ENCODE peak calls at places on chromosomes 4 and X, in ten cellular contexts. L is uterus, D is heart left ventricle, J is psoas muscle, P is left ventricle myocardium inferior, W is astrocyte of the spinal cord, B is OCI-LY7, Y is DND-41, T is K562, H is sigmoid colon. F is an unnamed sample.

GRCh38 chrX:95539041-95539440 is 1145.6 kb upstream of the DIAPH2 start:
- DNase-seq in L (no peak), D (no peak), J (no peak), P (no peak), W (no peak), B (no peak), Y (no peak), T (no peak), H (no peak), F (no peak)

GRCh38 chr4:132540268-132540667 is 608.8 kb upstream of the PCDH10 start:
- DNase-seq in L (no peak), D (no peak), J (no peak), P (no peak), W (no peak), B (no peak), Y (no peak), T (no peak), H (no peak), F (no peak)

GRCh38 chr4:102554988-102555387 is 53.8 kb downstream of the NFKB1 start:
- DNase-seq in L (no peak), D (no peak), J (no peak), P (no peak), W (no peak), B (no peak), Y (no peak), T (no peak), H (no peak), F (no peak)

GRCh38 chr4:42654606-42655005 is 2.3 kb downstream of the ATP8A1 start:
- DNase-seq in L (no peak), D (no peak), J (peak; percentile 19), P (no peak), W (peak; percentile 79), B (no peak), Y (no peak), T (peak; percentile 8), H (no peak), F (peak; percentile 92)

GRCh38 chr4:5945171-5945570 is 52.3 kb upstream of the CRMP1 start:
- DNase-seq in L (no peak), D (no peak), J (no peak), P (no peak), W (no peak), B (no peak), Y (no peak), T (no peak), H (peak; percentile 43), F (no peak)

GRCh38 chr4:5371415-5372190 is 320.3 kb downstream of the STK32B start:
- DNase-seq in L (no peak), D (no peak), J (no peak), P (no peak), W (no peak), B (no peak), Y (no peak), T (no peak), H (no peak), F (no peak)

GRCh38 chr4:159297088-159297487 is 194.2 kb downstream of the RAPGEF2 start:
- DNase-seq in L (no peak), D (no peak), J (no peak), P (no peak), W (no peak), B (no peak), Y (no peak), T (no peak), H (no peak), F (no peak)

GRCh38 chr4:743463-744211 is 38.0 kb downstream of the PCGF3 start:
- DNase-seq in L (no peak), D (no peak), J (no peak), P (no peak), W (peak; percentile 47), B (no peak), Y (no peak), T (no peak), H (no peak), F (peak; percentile 44)

GRCh38 chr4:156195914-156196313 is 242.2 kb upstream of the CTSO start:
- DNase-seq in L (no peak), D (no peak), J (no peak), P (no peak), W (no peak), B (no peak), Y (no peak), T (no peak), H (no peak), F (no peak)

GRCh38 chr4:169909479-169909878 is 116.7 kb downstream of the MFAP3L start:
- DNase-seq in L (no peak), D (no peak), J (no peak), P (no peak), W (no peak), B (no peak), Y (no peak), T (no peak), H (no peak), F (no peak)

GRCh38 chr4:169909897-169910296 is 116.3 kb downstream of the MFAP3L start:
- DNase-seq in L (no peak), D (no peak), J (no peak), P (no peak), W (no peak), B (no peak), Y (no peak), T (no peak), H (no peak), F (no peak)

GRCh38 chr4:169912996-169913395 is 113.2 kb downstream of the MFAP3L start:
- DNase-seq in L (no peak), D (no peak), J (no peak), P (no peak), W (no peak), B (no peak), Y (no peak), T (no peak), H (no peak), F (no peak)

GRCh38 chr4:169915545-169915944 is 110.7 kb downstream of the MFAP3L start:
- DNase-seq in L (no peak), D (no peak), J (no peak), P (no peak), W (no peak), B (no peak), Y (no peak), T (no peak), H (no peak), F (no peak)

DNA sequence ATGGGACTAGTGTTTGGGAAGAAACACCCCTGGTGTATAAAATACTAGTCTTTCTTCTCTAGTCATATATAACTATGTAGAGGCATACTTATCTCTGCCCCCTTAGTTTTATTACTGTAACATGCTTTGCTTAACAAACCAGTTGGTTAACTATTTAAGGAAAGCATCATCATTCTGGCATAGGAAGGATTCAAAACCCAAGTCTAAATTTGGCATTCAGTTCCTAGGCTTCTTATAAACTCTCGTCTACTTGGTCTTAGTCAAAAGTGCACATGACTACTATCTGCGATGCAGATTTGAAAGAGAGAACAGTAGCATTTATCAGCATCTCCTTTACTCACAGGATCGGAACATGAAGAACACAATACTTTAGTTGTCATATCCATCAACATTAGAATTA is 111.3 kb downstream of the MFAP3L start:
- DNase-seq in L (no peak), D (no peak), J (no peak), P (no peak), W (no peak), B (no peak), Y (no peak), T (no peak), H (no peak), F (no peak)
- H3K4me3 ChIP-seq in L (no peak overlapping the region), D (no peak overlapping the region), J (no peak overlapping the region), P (no peak overlapping the region), W (no peak overlapping the region), B (no peak overlapping the region), Y (no peak overlapping the region), T (no peak overlapping the region), H (no peak overlapping the region), F (no peak overlapping the region)

GRCh38 chrX:128975716-128976115 is 547.6 kb downstream of the SMARCA1 start:
- DNase-seq in L (no peak), D (no peak), J (no peak), P (no peak), W (peak; percentile 1), B (peak; percentile 11), Y (peak; percentile 32), T (peak; percentile 6), H (no peak), F (peak; percentile 3)
- TF ChIP-seq CTCF in L (peak; percentile 11), D (peak; percentile 38), J (peak; percentile 28), P (peak; percentile 46), W (peak; percentile 47), B (peak; percentile 69), Y (peak; percentile 72), T (peak; percentile 44), H (peak; percentile 32), F (peak; percentile 52)

GRCh38 chr4:152206646-152207435 is 329.1 kb downstream of the FBXW7 start:
- DNase-seq in L (no peak), D (no peak), J (no peak), P (no peak), W (no peak), B (no peak), Y (no peak), T (no peak), H (no peak), F (no peak)
- H3K4me3 ChIP-seq in L (no peak overlapping the region), D (no peak overlapping the region), J (no peak overlapping the region), P (peak overlapping the region; percentile 19), W (no peak overlapping the region), B (no peak overlapping the region), Y (no peak overlapping the region), T (no peak overlapping the region), H (no peak overlapping the region), F (no peak overlapping the region)

DNA sequence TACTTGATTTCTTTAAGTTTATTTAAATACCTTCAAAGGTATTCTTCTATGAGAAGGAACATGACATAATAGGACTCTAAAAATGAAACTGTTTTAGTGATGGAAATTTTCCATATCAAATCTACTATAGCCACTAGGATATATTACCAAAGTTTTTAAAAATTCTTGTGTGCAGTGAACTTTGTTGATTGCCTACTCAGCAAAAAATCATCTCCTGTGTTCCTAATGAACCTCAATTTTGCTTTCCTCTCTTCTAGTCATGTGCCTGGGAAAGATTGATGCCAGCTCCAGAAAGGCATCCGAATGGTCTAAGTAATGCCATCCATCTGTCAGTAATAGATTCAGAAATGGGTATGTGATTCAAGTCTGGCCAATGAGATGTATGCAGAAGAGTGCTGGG is 111.1 kb downstream of the ANXA3 start:
- DNase-seq in L (no peak), D (no peak), J (no peak), P (no peak), W (no peak), B (no peak), Y (no peak), T (no peak), H (no peak), F (no peak)
- TF ChIP-seq CTCF in L (no peak), D (no peak), J (no peak), P (no peak), W (no peak), B (no peak), Y (no peak), T (no peak), H (no peak), F (no peak)

GRCh38 chr4:125590158-125590557 is 275.4 kb downstream of the FAT4 start:
- DNase-seq in L (no peak), D (no peak), J (no peak), P (no peak), W (no peak), B (no peak), Y (no peak), T (no peak), H (no peak), F (no peak)
- H3K4me3 ChIP-seq in L (no peak overlapping the region), D (no peak overlapping the region), J (no peak overlapping the region), P (no peak overlapping the region), W (no peak overlapping the region), B (no peak overlapping the region), Y (no peak overlapping the region), T (no peak overlapping the region), H (no peak overlapping the region), F (no peak overlapping the region)

F was measured in fibroblast of mammary gland.